ENCODE peak calls at places on chromosomes 6 and 20, in four cellular contexts. W is K562, C is GM12878, H is HepG2. B is an unnamed sample.

GRCh38 chr6:169452117-169452868 is 198.6 kb upstream of the THBS2 start:
- DNase-seq in C (no peak), H (no peak), W (peak), B (no peak)

GRCh38 chr6:30461055-30461454 is 28.3 kb upstream of the HLA-E start:
- DNase-seq in H (no peak), W (no peak), C (no peak), B (no peak)

GRCh38 chr6:166277021-166277420 is 31.2 kb downstream of the PRR18 start:
- DNase-seq in H (no peak), C (no peak), W (no peak), B (no peak)

GRCh38 chr20:28616354-28616753 is 2641.1 kb upstream of the DEFB115 start:
- DNase-seq in W (no peak), C (no peak), H (no peak), B (no peak)

GRCh38 chr6:116108836-116109235 is 8.2 kb downstream of the NT5DC1 start:
- DNase-seq in C (no peak), W (no peak), H (no peak), B (no peak)

GRCh38 chr20:36010081-36010480 is 41.7 kb downstream of the CNBD2 start:
- DNase-seq in C (no peak), W (no peak), H (peak), B (no peak)

GRCh38 chr6:168104636-168105035 is 25.6 kb upstream of the FRMD1 start:
- DNase-seq in H (no peak), W (no peak), C (no peak), B (no peak)

GRCh38 chr6:52152070-52152423 is 34.1 kb upstream of the IL17A start:
- DNase-seq in C (no peak), H (no peak), W (no peak), B (no peak)

GRCh38 chr6:126069457-126069856 is 83.1 kb downstream of the TRMT11 start:
- DNase-seq in C (no peak), W (no peak), H (no peak), B (no peak)

GRCh38 chr6:157550114-157550989 is 169.4 kb downstream of the ZDHHC14 start:
- DNase-seq in C (no peak), H (no peak), W (no peak), B (no peak)

GRCh38 chr6:14540859-14541540 is 423.4 kb downstream of the CD83 start:
- DNase-seq in W (no peak), H (no peak), C (no peak), B (no peak)

GRCh38 chr6:150251566-150252186 is 108.8 kb downstream of the PPP1R14C start:
- DNase-seq in C (no peak), H (no peak), W (no peak), B (no peak)

GRCh38 chr6:168274046-168274952 is 45.3 kb downstream of the DACT2 start:
- DNase-seq in W (peak), H (peak), C (no peak), B (no peak)

GRCh38 chr6:159886270-159886669 is 4.5 kb upstream of the MAS1 start:
- DNase-seq in H (no peak), C (no peak), W (no peak), B (no peak)

GRCh38 chr20:44504402-44505309 is 17.2 kb downstream of the SERINC3 start:
- DNase-seq in W (no peak), C (no peak), H (peak), B (no peak)

GRCh38 chr6:9933674-9934073 is 481.2 kb downstream of the TFAP2A start:
- DNase-seq in H (no peak), W (no peak), C (no peak), B (no peak)

GRCh38 chr20:4719190-4719589 is 2.5 kb upstream of the PRND start:
- DNase-seq in W (no peak), C (no peak), H (no peak), B (no peak)

GRCh38 chr6:166588691-166589333 is 2.3 kb upstream of the RAMACL start:
- DNase-seq in W (no peak), C (peak), H (no peak), B (no peak)

GRCh38 chr6:135537782-135538301 is 40.3 kb upstream of the AHI1 start:
- DNase-seq in C (no peak), W (no peak), H (no peak), B (peak)

GRCh38 chr6:23036401-23036983 is 467.1 kb downstream of the HDGFL1 start:
- DNase-seq in W (no peak), H (no peak), C (no peak), B (no peak)

GRCh38 chr6:104229057-104229456 is 630.7 kb downstream of the HACE1 start:
- DNase-seq in C (no peak), H (no peak), W (no peak), B (no peak)

GRCh38 chr20:31693987-31694661 is 28.5 kb downstream of the BCL2L1 start:
- DNase-seq in H (no peak), W (peak), C (no peak), B (no peak)

DNA sequence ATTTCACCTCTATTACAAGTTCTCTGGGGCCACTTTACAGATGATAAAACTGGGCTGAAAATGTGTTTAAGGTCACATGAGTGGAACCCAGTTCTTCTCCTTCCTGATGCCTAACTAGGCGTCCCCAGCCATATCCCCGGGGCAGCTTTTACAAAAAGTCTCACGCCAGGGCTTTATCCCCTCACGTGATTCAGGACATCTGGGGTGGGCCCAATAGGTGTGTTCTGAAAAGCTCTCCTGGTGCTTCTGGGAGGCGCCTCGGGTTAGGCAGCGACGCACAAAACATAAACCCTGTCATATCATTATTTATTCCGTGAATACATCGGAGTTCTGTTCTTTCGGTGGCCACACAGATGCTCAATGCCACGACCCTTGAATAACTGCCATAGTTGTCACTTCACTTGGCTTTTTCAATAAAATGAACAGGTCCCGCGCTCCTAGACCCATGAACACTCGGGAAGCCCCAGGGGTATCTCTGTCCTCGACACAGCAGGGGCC is 32.1 kb downstream of the SF3B5 start:
- DNase-seq in H (no peak), C (no peak), W (peak), B (no peak)
- TF ChIP-seq EZH2 in H (peak), C (no peak), W (no peak), B (peak)

GRCh38 chr6:34338377-34338776 is 54.1 kb downstream of the NUDT3 start:
- DNase-seq in H (no peak), W (no peak), C (no peak), B (no peak)
- TF ChIP-seq MYC in H (no peak), W (no peak), C (no peak), B (no peak)

GRCh38 chr20:58515240-58516212 is at the start of gene APCDD1L:
- DNase-seq in H (no peak), W (peak), C (no peak), B (no peak)
- TF ChIP-seq EZH2 in H (peak), W (no peak), C (no peak), B (no peak)

DNA sequence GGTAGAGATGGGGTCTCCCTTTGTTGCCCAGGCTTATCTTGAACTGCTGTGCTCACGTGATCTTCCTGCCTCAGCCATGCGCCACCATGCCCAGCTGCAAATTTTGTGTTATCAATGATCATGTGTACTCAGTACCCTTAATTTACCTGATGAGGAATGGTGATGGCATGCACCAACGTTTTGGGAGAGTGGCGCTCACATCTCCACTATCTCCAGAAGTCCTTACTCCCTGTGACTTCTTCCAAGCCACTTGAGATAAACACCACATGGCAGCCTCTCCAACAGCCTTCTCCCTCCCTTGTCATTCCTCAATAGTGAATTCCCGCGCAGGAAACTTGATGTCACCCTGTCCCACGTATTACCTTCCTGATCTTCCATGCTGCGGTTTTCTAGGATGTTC is 58.1 kb downstream of the PSMG4 start:
- DNase-seq in H (no peak), C (no peak), W (no peak), B (no peak)
- TF ChIP-seq MYC in H (no peak), C (no peak), W (no peak), B (no peak)

DNA sequence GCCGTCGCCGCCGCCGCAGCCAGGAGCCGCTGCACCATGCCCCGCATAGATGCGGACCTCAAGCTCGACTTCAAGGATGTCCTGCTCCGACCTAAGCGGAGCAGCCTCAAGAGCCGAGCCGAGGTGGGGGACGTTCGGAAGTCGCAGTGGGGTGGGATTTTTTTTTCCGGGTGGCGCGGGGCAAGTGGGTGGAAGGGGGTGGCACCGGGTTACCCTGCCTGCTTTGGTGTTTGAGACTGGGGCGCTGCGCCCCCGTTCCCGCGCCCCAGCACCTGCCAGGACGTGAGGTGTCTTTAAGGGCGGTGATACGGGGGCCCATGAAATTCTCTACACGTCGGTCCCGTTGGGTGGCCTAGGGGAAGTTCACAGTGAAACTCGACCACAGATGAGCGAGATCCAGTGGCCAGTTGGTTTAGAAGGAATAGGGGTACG is 287 bp downstream of the GMPR start:
- DNase-seq in C (no peak), W (peak), H (no peak), B (no peak)
- TF ChIP-seq EZH2 in C (no peak), W (no peak), H (no peak), B (no peak)

B was measured in endothelial cell of umbilical vein.